ENCODE peak calls at places on chromosomes 16 and 17, in seven cellular contexts. B is HEK293T, J is GM12878, Q is HCT116, G is WTC11, N is H1, V is HepG2. D is an unnamed sample.
A peak's percentile ranks its signal among the peaks of the same experiment; 100 is the strongest.

GRCh38 chr17:58364270-58364942 is 12.4 kb upstream of the SUPT4H1 start:
- DNase-seq in B (no peak), J (no peak), Q (no peak), G (no peak), N (no peak), V (peak; percentile 84), D (peak; percentile 88)

GRCh38 chr16:62751218-62751617 is 715.0 kb upstream of the CDH8 start:
- DNase-seq in B (no peak), J (no peak), Q (no peak), G (no peak), N (no peak), V (no peak), D (no peak)

GRCh38 chr17:63039899-63040602 is 74.0 kb downstream of the TANC2 start:
- DNase-seq in B (peak; percentile 10), J (no peak), Q (peak; percentile 37), G (no peak), N (no peak), V (no peak), D (peak; percentile 20)

GRCh38 chr16:51326131-51326856 is 175.2 kb upstream of the SALL1 start:
- DNase-seq in B (no peak), J (no peak), Q (no peak), G (no peak), N (no peak), V (no peak), D (peak; percentile 9)

GRCh38 chr16:49733278-49734009 is 122.5 kb downstream of the ZNF423 start:
- DNase-seq in B (no peak), J (no peak), Q (no peak), G (no peak), N (no peak), V (no peak), D (no peak)

GRCh38 chr16:78523212-78523995 is 423.9 kb downstream of the WWOX start:
- DNase-seq in B (peak; percentile 10), J (no peak), Q (no peak), G (no peak), N (no peak), V (no peak), D (no peak)

GRCh38 chr17:65163990-65164495 is 26.9 kb downstream of the RGS9 start:
- DNase-seq in B (no peak), J (no peak), Q (peak; percentile 12), G (no peak), N (no peak), V (peak; percentile 18), D (peak; percentile 68)

GRCh38 chr17:55448681-55449080 is 27.0 kb upstream of the MMD start:
- DNase-seq in B (no peak), J (no peak), Q (no peak), G (no peak), N (no peak), V (no peak), D (no peak)

GRCh38 chr16:35733278-35733965 is 2274.0 kb downstream of the TP53TG3F start:
- DNase-seq in B (no peak), J (no peak), Q (no peak), G (no peak), N (no peak), V (no peak), D (no peak)

GRCh38 chr17:43679911-43680310 is 18.2 kb upstream of the MEOX1 start:
- DNase-seq in B (no peak), J (no peak), Q (no peak), G (no peak), N (no peak), V (no peak), D (no peak)

GRCh38 chr16:84088695-84089395 is 27.9 kb downstream of the MBTPS1 start:
- DNase-seq in B (no peak), J (peak; percentile 67), Q (no peak), G (no peak), N (no peak), V (peak; percentile 24), D (no peak)

GRCh38 chr17:57989011-57989345 is 924 bp upstream of the VEZF1 start:
- DNase-seq in B (peak; percentile 32), J (no peak), Q (peak; percentile 64), G (no peak), N (no peak), V (peak; percentile 78), D (peak; percentile 72)

GRCh38 chr17:10790491-10791401 is 13.2 kb downstream of the TMEM238L start:
- DNase-seq in B (no peak), J (no peak), Q (no peak), G (no peak), N (no peak), V (no peak), D (peak; percentile 40)

GRCh38 chr16:75320435-75320834 is 69.0 kb upstream of the BCAR1 start:
- DNase-seq in B (no peak), J (no peak), Q (no peak), G (no peak), N (no peak), V (peak; percentile 41), D (peak; percentile 19)

GRCh38 chr16:75318737-75319136 is 67.3 kb upstream of the BCAR1 start:
- DNase-seq in B (no peak), J (no peak), Q (no peak), G (no peak), N (no peak), V (no peak), D (no peak)

GRCh38 chr16:75317101-75317522 is 65.7 kb upstream of the BCAR1 start:
- DNase-seq in B (no peak), J (no peak), Q (no peak), G (no peak), N (no peak), V (no peak), D (peak; percentile 34)

GRCh38 chr16:75322706-75323105 is 71.3 kb upstream of the BCAR1 start:
- DNase-seq in B (no peak), J (no peak), Q (no peak), G (no peak), N (no peak), V (no peak), D (no peak)

GRCh38 chr16:75319513-75320401 is 68.3 kb upstream of the BCAR1 start:
- DNase-seq in B (no peak), J (peak; percentile 78), Q (no peak), G (no peak), N (no peak), V (no peak), D (no peak)
- TF ChIP-seq SP1 in B (no peak), J (peak; percentile 46), Q (no peak), G (no peak), N (no peak), V (no peak), D (no peak)

DNA sequence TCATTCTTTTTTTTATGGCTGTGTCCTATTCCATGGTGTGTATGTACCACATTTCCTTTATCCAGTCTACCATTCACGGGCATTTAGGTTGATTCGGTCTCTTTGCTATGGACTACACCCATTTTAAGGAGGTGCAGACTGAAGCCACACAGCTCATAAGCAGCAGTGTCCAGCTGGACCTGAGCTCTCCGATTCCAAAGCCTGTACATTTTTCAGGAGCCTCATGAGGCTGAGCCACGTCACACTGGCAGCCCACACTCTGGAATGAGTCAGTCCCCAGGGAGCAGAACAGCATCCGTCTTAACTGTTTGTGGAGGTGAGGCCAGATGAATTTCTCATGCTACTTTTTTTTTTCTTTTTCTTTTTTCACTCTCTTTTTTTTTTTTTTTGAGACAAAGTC is 116.1 kb downstream of the C16orf95 start:
- DNase-seq in B (no peak), J (no peak), Q (no peak), G (no peak), N (no peak), V (no peak), D (no peak)
- TF ChIP-seq SP1 in B (no peak), J (no peak), Q (no peak), G (no peak), N (no peak), V (no peak), D (no peak)

GRCh38 chr16:28237754-28238357 is 26.1 kb upstream of the XPO6 start:
- DNase-seq in B (no peak), J (no peak), Q (no peak), G (no peak), N (no peak), V (no peak), D (peak; percentile 42)
- TF ChIP-seq SP1 in B (no peak), J (no peak), Q (no peak), G (no peak), N (no peak), V (no peak), D (no peak)

DNA sequence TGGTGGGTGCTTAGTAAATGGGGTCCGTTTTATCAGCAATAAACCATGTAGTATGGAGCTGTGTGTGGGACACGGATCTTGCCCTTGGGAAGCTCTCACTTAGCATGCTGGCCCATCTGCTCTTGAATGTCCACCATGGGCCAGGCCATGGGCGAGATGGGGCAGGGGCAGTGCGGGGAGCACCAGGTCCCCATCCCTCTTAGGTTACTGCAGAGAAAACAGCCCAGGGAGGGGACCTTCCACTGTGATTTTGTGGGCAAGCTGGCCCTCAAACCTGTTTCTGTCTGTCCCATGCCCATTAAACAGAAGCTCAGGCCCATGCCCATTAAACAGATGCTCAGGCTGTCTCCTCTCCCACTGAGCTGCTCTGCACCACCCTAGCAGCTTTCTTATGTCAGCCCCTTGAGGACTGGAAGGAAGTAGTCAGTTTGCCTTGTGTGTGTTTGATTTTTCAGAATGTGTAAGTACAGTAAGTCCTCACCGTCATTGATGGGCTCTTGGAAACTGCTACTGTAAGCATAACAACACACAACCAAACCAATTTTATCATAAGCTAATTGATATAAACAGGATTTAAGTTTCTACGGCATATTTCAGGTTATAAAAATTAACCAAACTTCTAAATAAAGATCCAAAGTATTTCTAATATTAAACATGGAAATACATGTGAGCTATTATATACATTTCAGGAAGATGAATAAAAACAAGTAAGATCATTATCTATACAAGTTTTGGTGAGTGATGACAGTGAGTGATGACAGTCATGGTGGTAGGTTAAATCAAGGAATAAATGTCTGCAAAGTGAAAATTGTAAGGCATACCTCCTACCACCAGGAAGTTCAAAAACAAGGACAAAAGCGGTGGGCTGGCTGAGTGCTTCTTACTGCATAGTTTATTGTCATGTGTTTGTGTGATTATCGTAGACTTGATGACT is 11.5 kb downstream of the MPRIP start:
- DNase-seq in B (no peak), J (no peak), Q (no peak), G (no peak), N (no peak), V (no peak), D (no peak)
- TF ChIP-seq SP1 in B (no peak), J (no peak), Q (no peak), G (no peak), N (no peak), V (no peak), D (no peak)

DNA sequence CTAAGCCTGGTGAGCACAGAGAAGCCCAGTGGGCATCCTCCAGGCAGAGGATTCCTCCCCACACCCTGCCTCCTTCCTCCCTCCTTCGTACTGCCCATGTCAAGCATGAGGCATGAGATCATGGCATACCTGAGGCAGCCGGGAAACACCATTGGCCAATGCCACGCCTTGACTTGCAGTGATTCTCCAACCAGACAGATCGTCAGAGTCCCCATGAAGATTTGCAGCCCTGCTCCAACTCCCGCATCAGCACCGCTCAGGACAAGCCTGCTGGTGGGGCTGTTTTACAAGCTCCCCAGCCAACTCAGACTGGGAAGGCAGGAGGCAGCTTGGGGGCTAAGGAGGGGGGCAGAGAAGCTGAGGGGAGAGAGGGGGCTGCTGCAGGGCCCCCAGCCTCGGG is 2.9 kb upstream of the KRT16 start:
- DNase-seq in B (no peak), J (no peak), Q (peak; percentile 32), G (no peak), N (no peak), V (no peak), D (no peak)
- TF ChIP-seq SP1 in B (no peak), J (no peak), Q (no peak), G (no peak), N (no peak), V (no peak), D (no peak)